ENCODE peak calls at places on chromosome 21, in four cellular contexts. One of them, this sample, is unnamed.

GRCh38 chr21:44405948-44406872 is 49.1 kb upstream of the LRRC3 start:
- DNase-seq in HCEC 1CT: peak; percentile 41
- DNase-seq in astrocyte: peak; percentile 14
- DNase-seq in left ventricle myocardium superior: no peak
- DNase-seq in this sample: no peak

GRCh38 chr21:29403291-29403690 is 104.6 kb downstream of the BACH1 start:
- DNase-seq in HCEC 1CT: no peak
- DNase-seq in left ventricle myocardium superior: no peak
- DNase-seq in astrocyte: no peak
- DNase-seq in this sample: no peak

GRCh38 chr21:27372381-27372780 is 405.5 kb upstream of the ADAMTS5 start:
- DNase-seq in left ventricle myocardium superior: no peak
- DNase-seq in astrocyte: no peak
- DNase-seq in HCEC 1CT: no peak
- DNase-seq in this sample: no peak

GRCh38 chr21:34122047-34122446 is 48.7 kb downstream of the MRPS6 start:
- DNase-seq in HCEC 1CT: no peak
- DNase-seq in astrocyte: no peak
- DNase-seq in left ventricle myocardium superior: no peak
- DNase-seq in this sample: peak; percentile 28

GRCh38 chr21:44987886-44988606 is 48.2 kb downstream of the SLX9 start:
- DNase-seq in astrocyte: no peak
- DNase-seq in left ventricle myocardium superior: no peak
- DNase-seq in HCEC 1CT: no peak
- DNase-seq in this sample: no peak

GRCh38 chr21:25551548-25551947 is 55.7 kb downstream of the MRPL39 start:
- DNase-seq in HCEC 1CT: no peak
- DNase-seq in left ventricle myocardium superior: no peak
- DNase-seq in astrocyte: no peak
- DNase-seq in this sample: no peak

GRCh38 chr21:30769724-30770431 is 14.7 kb upstream of the KRTAP21-1 start:
- DNase-seq in astrocyte: no peak
- DNase-seq in left ventricle myocardium superior: no peak
- DNase-seq in HCEC 1CT: no peak
- DNase-seq in this sample: no peak

GRCh38 chr21:42153046-42153685 is 65.8 kb upstream of the ABCG1 start:
- DNase-seq in HCEC 1CT: no peak
- DNase-seq in left ventricle myocardium superior: no peak
- DNase-seq in astrocyte: no peak
- DNase-seq in this sample: no peak

GRCh38 chr21:36566606-36567005 is 86.7 kb upstream of the CLDN14 start:
- DNase-seq in left ventricle myocardium superior: no peak
- DNase-seq in astrocyte: no peak
- DNase-seq in HCEC 1CT: no peak
- DNase-seq in this sample: no peak

GRCh38 chr21:33121715-33122475 is 52.0 kb downstream of the OLIG1 start:
- DNase-seq in HCEC 1CT: peak; percentile 22
- DNase-seq in left ventricle myocardium superior: no peak
- DNase-seq in astrocyte: peak; percentile 19
- DNase-seq in this sample: no peak

GRCh38 chr21:28799926-28800325 is 192.8 kb downstream of the LTN1 start:
- DNase-seq in HCEC 1CT: no peak
- DNase-seq in left ventricle myocardium superior: no peak
- DNase-seq in astrocyte: no peak
- DNase-seq in this sample: no peak

GRCh38 chr21:39479164-39479563 is 27.4 kb downstream of the SH3BGR start:
- DNase-seq in HCEC 1CT: no peak
- DNase-seq in astrocyte: no peak
- DNase-seq in left ventricle myocardium superior: no peak
- DNase-seq in this sample: no peak

GRCh38 chr21:35882791-35883240 is 177.5 kb downstream of the SETD4 start:
- DNase-seq in HCEC 1CT: peak; percentile 4
- DNase-seq in left ventricle myocardium superior: no peak
- DNase-seq in astrocyte: peak; percentile 42
- DNase-seq in this sample: no peak

GRCh38 chr21:42225571-42226155 is 6.7 kb downstream of the ABCG1 start:
- DNase-seq in HCEC 1CT: no peak
- DNase-seq in left ventricle myocardium superior: no peak
- DNase-seq in astrocyte: no peak
- DNase-seq in this sample: no peak

GRCh38 chr21:37700641-37701202 is 215.5 kb downstream of the KCNJ6 start:
- DNase-seq in astrocyte: peak; percentile 74
- DNase-seq in left ventricle myocardium superior: peak; percentile 30
- DNase-seq in HCEC 1CT: peak; percentile 86
- DNase-seq in this sample: no peak

GRCh38 chr21:42317826-42318746 is 2.9 kb upstream of the TFF3 start:
- DNase-seq in astrocyte: no peak
- DNase-seq in left ventricle myocardium superior: no peak
- DNase-seq in HCEC 1CT: no peak
- DNase-seq in this sample: no peak

GRCh38 chr21:42556960-42557359 is 43.3 kb downstream of the SLC37A1 start:
- DNase-seq in astrocyte: no peak
- DNase-seq in HCEC 1CT: no peak
- DNase-seq in left ventricle myocardium superior: no peak
- DNase-seq in this sample: peak; percentile 8

This sample was measured in transverse colon.